ENCODE peak calls at places on chromosome 7, in four cellular contexts. L is glutamatergic neuron; S is effector CD4-positive, alpha-beta T cell; O is AG04449. Q is an unnamed sample.
A peak's percentile ranks its signal among the peaks of the same experiment; 100 is the strongest.

GRCh38 chr7:125606661-125607060 is 677.0 kb upstream of the POT1 start:
- DNase-seq in L (no peak), S (no peak), O (no peak), Q (no peak)

GRCh38 chr7:131196808-131197207 is 130.9 kb upstream of the MKLN1 start:
- DNase-seq in L (peak; percentile 21), S (no peak), O (no peak), Q (no peak)

GRCh38 chr7:42858570-42858969 is 53.3 kb downstream of the C7orf25 start:
- DNase-seq in L (no peak), S (no peak), O (no peak), Q (no peak)

GRCh38 chr7:109873296-109873695 is 1217.6 kb upstream of the LRRN3 start:
- DNase-seq in L (no peak), S (no peak), O (no peak), Q (no peak)

GRCh38 chr7:112422842-112423496 is 27.3 kb upstream of the IFRD1 start:
- DNase-seq in L (peak; percentile 73), S (no peak), O (peak; percentile 58), Q (no peak)

GRCh38 chr7:112905413-112905812 is 115.2 kb upstream of the TMEM168 start:
- DNase-seq in L (no peak), S (no peak), O (no peak), Q (no peak)

GRCh38 chr7:8135417-8135816 is 126.5 kb downstream of the ICA1 start:
- DNase-seq in L (no peak), S (no peak), O (no peak), Q (no peak)

GRCh38 chr7:39825391-39825790 is 124.7 kb upstream of the CDK13 start:
- DNase-seq in L (no peak), S (no peak), O (no peak), Q (no peak)

GRCh38 chr7:73770002-73770859 is at the start of gene CLDN3:
- DNase-seq in L (peak; percentile 33), S (no peak), O (no peak), Q (no peak)

GRCh38 chr7:91847881-91848599 is 32.5 kb downstream of the MTERF1 start:
- DNase-seq in L (no peak), S (no peak), O (no peak), Q (no peak)

GRCh38 chr7:149287622-149288021 is 25.6 kb downstream of the ZNF783 start:
- DNase-seq in L (no peak), S (no peak), O (no peak), Q (no peak)